ENCODE peak calls at places on chromosomes 3 and 15, in ten cellular contexts. One of them, this sample, is unnamed.

GRCh38 chr15:87387681-87388240 is 868.8 kb downstream of the NTRK3 start:
- DNase-seq in NCI-H510A treated with DMSO at 0.1 percent for 48 hours: no peak
- DNase-seq in breast epithelium: no peak
- DNase-seq in pancreas: no peak
- DNase-seq in HTR-8/SVneo: no peak
- DNase-seq in fibroblast of the conjunctiva: no peak
- DNase-seq in non-pigmented ciliary epithelial cell: no peak
- DNase-seq in left cardiac atrium: no peak
- DNase-seq in amniotic stem cell: no peak
- DNase-seq in progenitor cell of endocrine pancreas: no peak
- DNase-seq in this sample: no peak

GRCh38 chr3:87796137-87796899 is 262.5 kb downstream of the CGGBP1 start:
- DNase-seq in pancreas: no peak
- DNase-seq in HTR-8/SVneo: no peak
- DNase-seq in breast epithelium: no peak
- DNase-seq in NCI-H510A treated with DMSO at 0.1 percent for 48 hours: no peak
- DNase-seq in non-pigmented ciliary epithelial cell: no peak
- DNase-seq in left cardiac atrium: no peak
- DNase-seq in amniotic stem cell: no peak
- DNase-seq in fibroblast of the conjunctiva: no peak
- DNase-seq in progenitor cell of endocrine pancreas: no peak
- DNase-seq in this sample: no peak

GRCh38 chr15:63487076-63487757 is 17.2 kb upstream of the USP3 start:
- DNase-seq in progenitor cell of endocrine pancreas: peak; percentile 79
- DNase-seq in NCI-H510A treated with DMSO at 0.1 percent for 48 hours: peak; percentile 27
- DNase-seq in pancreas: peak; percentile 83
- DNase-seq in HTR-8/SVneo: peak; percentile 75
- DNase-seq in left cardiac atrium: peak; percentile 90
- DNase-seq in non-pigmented ciliary epithelial cell: no peak
- DNase-seq in breast epithelium: peak; percentile 80
- DNase-seq in amniotic stem cell: peak; percentile 28
- DNase-seq in fibroblast of the conjunctiva: no peak
- DNase-seq in this sample: peak; percentile 80

GRCh38 chr3:127041933-127042332 is 59.0 kb downstream of the PLXNA1 start:
- DNase-seq in left cardiac atrium: peak; percentile 3
- DNase-seq in HTR-8/SVneo: no peak
- DNase-seq in breast epithelium: no peak
- DNase-seq in pancreas: no peak
- DNase-seq in progenitor cell of endocrine pancreas: no peak
- DNase-seq in fibroblast of the conjunctiva: no peak
- DNase-seq in non-pigmented ciliary epithelial cell: no peak
- DNase-seq in NCI-H510A treated with DMSO at 0.1 percent for 48 hours: no peak
- DNase-seq in amniotic stem cell: no peak
- DNase-seq in this sample: no peak

GRCh38 chr3:23959147-23959900 is 14.2 kb downstream of the NR1D2 start:
- DNase-seq in pancreas: no peak
- DNase-seq in left cardiac atrium: no peak
- DNase-seq in breast epithelium: no peak
- DNase-seq in amniotic stem cell: peak; percentile 39
- DNase-seq in progenitor cell of endocrine pancreas: no peak
- DNase-seq in fibroblast of the conjunctiva: no peak
- DNase-seq in NCI-H510A treated with DMSO at 0.1 percent for 48 hours: no peak
- DNase-seq in non-pigmented ciliary epithelial cell: peak; percentile 82
- DNase-seq in HTR-8/SVneo: peak; percentile 65
- DNase-seq in this sample: no peak

GRCh38 chr3:170330366-170330765 is 27.1 kb upstream of the SKIL start:
- DNase-seq in fibroblast of the conjunctiva: no peak
- DNase-seq in NCI-H510A treated with DMSO at 0.1 percent for 48 hours: no peak
- DNase-seq in HTR-8/SVneo: no peak
- DNase-seq in amniotic stem cell: peak; percentile 31
- DNase-seq in breast epithelium: no peak
- DNase-seq in left cardiac atrium: no peak
- DNase-seq in non-pigmented ciliary epithelial cell: no peak
- DNase-seq in progenitor cell of endocrine pancreas: no peak
- DNase-seq in pancreas: no peak
- DNase-seq in this sample: no peak

GRCh38 chr3:147661916-147662315 is 252.8 kb downstream of the ZIC1 start:
- DNase-seq in HTR-8/SVneo: no peak
- DNase-seq in amniotic stem cell: no peak
- DNase-seq in breast epithelium: no peak
- DNase-seq in left cardiac atrium: no peak
- DNase-seq in pancreas: no peak
- DNase-seq in progenitor cell of endocrine pancreas: no peak
- DNase-seq in NCI-H510A treated with DMSO at 0.1 percent for 48 hours: no peak
- DNase-seq in non-pigmented ciliary epithelial cell: no peak
- DNase-seq in fibroblast of the conjunctiva: no peak
- DNase-seq in this sample: no peak

GRCh38 chr15:50315814-50316630 is 39.0 kb downstream of the GABPB1 start:
- DNase-seq in fibroblast of the conjunctiva: peak; percentile 43
- DNase-seq in progenitor cell of endocrine pancreas: no peak
- DNase-seq in amniotic stem cell: peak; percentile 37
- DNase-seq in breast epithelium: no peak
- DNase-seq in left cardiac atrium: no peak
- DNase-seq in pancreas: no peak
- DNase-seq in non-pigmented ciliary epithelial cell: peak; percentile 24
- DNase-seq in NCI-H510A treated with DMSO at 0.1 percent for 48 hours: peak; percentile 10
- DNase-seq in HTR-8/SVneo: peak; percentile 24
- DNase-seq in this sample: no peak

GRCh38 chr3:136381051-136381450 is 130.9 kb downstream of the PCCB start:
- DNase-seq in NCI-H510A treated with DMSO at 0.1 percent for 48 hours: no peak
- DNase-seq in progenitor cell of endocrine pancreas: no peak
- DNase-seq in non-pigmented ciliary epithelial cell: no peak
- DNase-seq in left cardiac atrium: no peak
- DNase-seq in pancreas: no peak
- DNase-seq in amniotic stem cell: no peak
- DNase-seq in fibroblast of the conjunctiva: no peak
- DNase-seq in breast epithelium: no peak
- DNase-seq in HTR-8/SVneo: peak; percentile 4
- DNase-seq in this sample: no peak

GRCh38 chr15:41878355-41878699 is 15.5 kb downstream of the SPTBN5 start:
- DNase-seq in HTR-8/SVneo: no peak
- DNase-seq in pancreas: no peak
- DNase-seq in progenitor cell of endocrine pancreas: no peak
- DNase-seq in amniotic stem cell: no peak
- DNase-seq in non-pigmented ciliary epithelial cell: no peak
- DNase-seq in breast epithelium: no peak
- DNase-seq in left cardiac atrium: peak; percentile 63
- DNase-seq in NCI-H510A treated with DMSO at 0.1 percent for 48 hours: peak; percentile 13
- DNase-seq in fibroblast of the conjunctiva: no peak
- DNase-seq in this sample: no peak

GRCh38 chr3:152222327-152222726 is 46.4 kb upstream of the MBNL1 start:
- DNase-seq in HTR-8/SVneo: peak; percentile 13
- DNase-seq in pancreas: no peak
- DNase-seq in NCI-H510A treated with DMSO at 0.1 percent for 48 hours: no peak
- DNase-seq in breast epithelium: no peak
- DNase-seq in fibroblast of the conjunctiva: no peak
- DNase-seq in amniotic stem cell: peak; percentile 54
- DNase-seq in non-pigmented ciliary epithelial cell: peak; percentile 20
- DNase-seq in left cardiac atrium: no peak
- DNase-seq in progenitor cell of endocrine pancreas: no peak
- DNase-seq in this sample: no peak

GRCh38 chr3:193347507-193348501 is 30.7 kb downstream of the ATP13A5 start:
- DNase-seq in left cardiac atrium: no peak
- DNase-seq in amniotic stem cell: no peak
- DNase-seq in pancreas: no peak
- DNase-seq in fibroblast of the conjunctiva: no peak
- DNase-seq in HTR-8/SVneo: no peak
- DNase-seq in breast epithelium: no peak
- DNase-seq in NCI-H510A treated with DMSO at 0.1 percent for 48 hours: peak; percentile 97
- DNase-seq in non-pigmented ciliary epithelial cell: no peak
- DNase-seq in progenitor cell of endocrine pancreas: no peak
- DNase-seq in this sample: no peak

GRCh38 chr3:71724584-71725278 is 471 bp downstream of the EIF4E3 start:
- DNase-seq in left cardiac atrium: peak; percentile 54
- DNase-seq in HTR-8/SVneo: peak; percentile 27
- DNase-seq in non-pigmented ciliary epithelial cell: no peak
- DNase-seq in progenitor cell of endocrine pancreas: peak; percentile 41
- DNase-seq in pancreas: peak; percentile 43
- DNase-seq in fibroblast of the conjunctiva: no peak
- DNase-seq in breast epithelium: no peak
- DNase-seq in NCI-H510A treated with DMSO at 0.1 percent for 48 hours: no peak
- DNase-seq in amniotic stem cell: no peak
- DNase-seq in this sample: peak; percentile 30

GRCh38 chr3:69848113-69848512 is 108.8 kb downstream of the MITF start:
- DNase-seq in amniotic stem cell: no peak
- DNase-seq in HTR-8/SVneo: no peak
- DNase-seq in left cardiac atrium: no peak
- DNase-seq in NCI-H510A treated with DMSO at 0.1 percent for 48 hours: no peak
- DNase-seq in non-pigmented ciliary epithelial cell: no peak
- DNase-seq in progenitor cell of endocrine pancreas: no peak
- DNase-seq in pancreas: no peak
- DNase-seq in breast epithelium: no peak
- DNase-seq in fibroblast of the conjunctiva: no peak
- DNase-seq in this sample: no peak

GRCh38 chr15:61091229-61091628 is 137.9 kb downstream of the RORA start:
- DNase-seq in NCI-H510A treated with DMSO at 0.1 percent for 48 hours: no peak
- DNase-seq in progenitor cell of endocrine pancreas: no peak
- DNase-seq in amniotic stem cell: no peak
- DNase-seq in pancreas: no peak
- DNase-seq in breast epithelium: no peak
- DNase-seq in left cardiac atrium: no peak
- DNase-seq in non-pigmented ciliary epithelial cell: no peak
- DNase-seq in HTR-8/SVneo: no peak
- DNase-seq in fibroblast of the conjunctiva: no peak
- DNase-seq in this sample: no peak

GRCh38 chr15:62269504-62269903 is 104.4 kb upstream of the C2CD4B start:
- DNase-seq in breast epithelium: no peak
- DNase-seq in amniotic stem cell: no peak
- DNase-seq in non-pigmented ciliary epithelial cell: no peak
- DNase-seq in HTR-8/SVneo: no peak
- DNase-seq in NCI-H510A treated with DMSO at 0.1 percent for 48 hours: no peak
- DNase-seq in progenitor cell of endocrine pancreas: no peak
- DNase-seq in fibroblast of the conjunctiva: no peak
- DNase-seq in pancreas: no peak
- DNase-seq in left cardiac atrium: no peak
- DNase-seq in this sample: no peak

GRCh38 chr3:191327526-191327925 is 1.7 kb upstream of the CCDC50 start:
- DNase-seq in NCI-H510A treated with DMSO at 0.1 percent for 48 hours: no peak
- DNase-seq in pancreas: no peak
- DNase-seq in non-pigmented ciliary epithelial cell: no peak
- DNase-seq in amniotic stem cell: no peak
- DNase-seq in left cardiac atrium: no peak
- DNase-seq in HTR-8/SVneo: no peak
- DNase-seq in progenitor cell of endocrine pancreas: no peak
- DNase-seq in breast epithelium: no peak
- DNase-seq in fibroblast of the conjunctiva: no peak
- DNase-seq in this sample: no peak